ENCODE peak calls at places on chromosomes 12 and 14, in five cellular contexts. One of them, this sample, is unnamed.
A peak's percentile ranks its signal among the peaks of the same experiment; 100 is the strongest.

GRCh38 chr12:6470375-6471163 is at the start of gene VAMP1:
- DNase-seq in astrocyte of the cerebellum: peak; percentile 86
- DNase-seq in cardiac muscle cell: peak; percentile 99
- DNase-seq in nephron progenitor cell: peak; percentile 98
- DNase-seq in HFFc6: peak; percentile 97
- DNase-seq in this sample: peak; percentile 96

GRCh38 chr12:91179315-91179714 is 3.3 kb downstream of the DCN start:
- DNase-seq in astrocyte of the cerebellum: no peak
- DNase-seq in cardiac muscle cell: peak; percentile 64
- DNase-seq in nephron progenitor cell: no peak
- DNase-seq in HFFc6: peak; percentile 2
- DNase-seq in this sample: no peak

GRCh38 chr12:106633451-106633823 is 50.6 kb downstream of the RFX4 start:
- DNase-seq in astrocyte of the cerebellum: peak; percentile 33
- DNase-seq in cardiac muscle cell: peak; percentile 67
- DNase-seq in nephron progenitor cell: no peak
- DNase-seq in HFFc6: no peak
- DNase-seq in this sample: no peak

GRCh38 chr12:85424581-85425348 is 144.7 kb downstream of the ALX1 start:
- DNase-seq in astrocyte of the cerebellum: peak; percentile 11
- DNase-seq in cardiac muscle cell: peak; percentile 50
- DNase-seq in nephron progenitor cell: peak; percentile 37
- DNase-seq in HFFc6: no peak
- DNase-seq in this sample: peak; percentile 32

GRCh38 chr12:58285551-58285950 is 344.2 kb downstream of the ATP23 start:
- DNase-seq in astrocyte of the cerebellum: no peak
- DNase-seq in cardiac muscle cell: no peak
- DNase-seq in nephron progenitor cell: peak; percentile 23
- DNase-seq in HFFc6: no peak
- DNase-seq in this sample: no peak

GRCh38 chr12:110600254-110600653 is 13.7 kb upstream of the TCTN1 start:
- DNase-seq in astrocyte of the cerebellum: no peak
- DNase-seq in cardiac muscle cell: peak; percentile 81
- DNase-seq in nephron progenitor cell: no peak
- DNase-seq in HFFc6: peak; percentile 61
- DNase-seq in this sample: no peak

GRCh38 chr14:61643546-61643945 is 51.8 kb upstream of the HIF1A start:
- DNase-seq in astrocyte of the cerebellum: no peak
- DNase-seq in cardiac muscle cell: no peak
- DNase-seq in nephron progenitor cell: no peak
- DNase-seq in HFFc6: peak; percentile 57
- DNase-seq in this sample: no peak

GRCh38 chr12:55746147-55746912 is 3.4 kb downstream of the GDF11 start:
- DNase-seq in astrocyte of the cerebellum: no peak
- DNase-seq in cardiac muscle cell: peak; percentile 38
- DNase-seq in nephron progenitor cell: no peak
- DNase-seq in HFFc6: no peak
- DNase-seq in this sample: no peak

GRCh38 chr12:45234134-45234865 is 18.4 kb downstream of the ANO6 start:
- DNase-seq in astrocyte of the cerebellum: peak; percentile 93
- DNase-seq in cardiac muscle cell: peak; percentile 97
- DNase-seq in nephron progenitor cell: no peak
- DNase-seq in HFFc6: peak; percentile 93
- DNase-seq in this sample: peak; percentile 12

GRCh38 chr14:90781344-90781761 is 34.9 kb downstream of the TTC7B start:
- DNase-seq in astrocyte of the cerebellum: peak; percentile 87
- DNase-seq in cardiac muscle cell: peak; percentile 85
- DNase-seq in nephron progenitor cell: no peak
- DNase-seq in HFFc6: peak; percentile 47
- DNase-seq in this sample: no peak

GRCh38 chr14:58628381-58628780 is 9.4 kb upstream of the DACT1 start:
- DNase-seq in astrocyte of the cerebellum: no peak
- DNase-seq in cardiac muscle cell: peak; percentile 8
- DNase-seq in nephron progenitor cell: no peak
- DNase-seq in HFFc6: no peak
- DNase-seq in this sample: no peak

GRCh38 chr12:128190614-128191013 is 76.4 kb upstream of the TMEM132C start:
- DNase-seq in astrocyte of the cerebellum: no peak
- DNase-seq in cardiac muscle cell: no peak
- DNase-seq in nephron progenitor cell: peak; percentile 80
- DNase-seq in HFFc6: no peak
- DNase-seq in this sample: no peak

GRCh38 chr14:24267516-24267915 is 3.9 kb downstream of the RABGGTA start:
- DNase-seq in astrocyte of the cerebellum: no peak
- DNase-seq in cardiac muscle cell: no peak
- DNase-seq in nephron progenitor cell: no peak
- DNase-seq in HFFc6: no peak
- DNase-seq in this sample: no peak

GRCh38 chr14:49692191-49692757 is 646 bp upstream of the KLHDC1 start:
- DNase-seq in astrocyte of the cerebellum: no peak
- DNase-seq in cardiac muscle cell: peak; percentile 10
- DNase-seq in nephron progenitor cell: no peak
- DNase-seq in HFFc6: no peak
- DNase-seq in this sample: no peak

GRCh38 chr12:27733791-27734190 is 23.2 kb downstream of the MRPS35 start:
- DNase-seq in astrocyte of the cerebellum: no peak
- DNase-seq in cardiac muscle cell: no peak
- DNase-seq in nephron progenitor cell: no peak
- DNase-seq in HFFc6: no peak
- DNase-seq in this sample: no peak

GRCh38 chr12:19239616-19240234 is 110.2 kb downstream of the PLEKHA5 start:
- DNase-seq in astrocyte of the cerebellum: peak; percentile 63
- DNase-seq in cardiac muscle cell: peak; percentile 74
- DNase-seq in nephron progenitor cell: no peak
- DNase-seq in HFFc6: no peak
- DNase-seq in this sample: no peak

GRCh38 chr14:46582826-46583225 is 68.8 kb downstream of the RPL10L start:
- DNase-seq in astrocyte of the cerebellum: no peak
- DNase-seq in cardiac muscle cell: no peak
- DNase-seq in nephron progenitor cell: no peak
- DNase-seq in HFFc6: no peak
- DNase-seq in this sample: no peak

DNA sequence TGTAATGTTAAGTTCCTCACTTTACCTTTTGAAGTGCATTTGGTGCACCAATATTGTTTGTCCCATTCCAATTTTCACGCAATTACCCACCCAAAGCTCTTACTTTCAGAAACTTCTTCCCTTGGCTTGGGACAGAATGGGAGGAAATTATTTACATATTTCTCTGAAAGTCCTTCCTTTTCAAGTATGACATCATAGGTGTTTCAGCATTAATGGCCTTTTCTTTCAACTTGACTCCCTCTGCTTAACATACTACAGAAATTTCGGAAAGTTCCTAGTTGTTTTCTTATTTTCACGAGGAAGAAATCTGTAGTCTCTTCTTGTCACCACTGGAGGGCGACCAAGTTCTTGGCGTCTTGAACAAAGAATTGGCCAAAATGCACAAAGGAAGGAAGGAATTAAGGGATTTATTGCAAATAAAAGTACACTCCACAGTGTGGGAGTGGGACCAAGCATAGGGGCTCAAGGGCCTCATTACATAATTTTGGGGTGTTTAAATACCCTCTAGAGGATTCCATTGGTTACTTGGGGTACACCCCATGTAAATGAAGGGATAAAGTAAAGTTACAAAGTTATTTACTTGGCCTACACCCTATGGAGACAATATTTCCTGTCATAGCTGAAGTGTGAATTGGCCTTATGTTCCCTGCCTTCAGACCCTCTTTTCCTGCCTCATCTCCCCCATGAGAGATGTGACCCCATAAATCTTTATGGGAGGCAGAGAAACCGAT is 70.5 kb downstream of the RPL10L start:
- DNase-seq in astrocyte of the cerebellum: peak; percentile 31
- DNase-seq in cardiac muscle cell: peak; percentile 62
- DNase-seq in nephron progenitor cell: peak; percentile 39
- DNase-seq in HFFc6: peak; percentile 8
- DNase-seq in this sample: peak; percentile 57
- TF ChIP-seq CTCF in astrocyte of the cerebellum: peak; percentile 51
- TF ChIP-seq CTCF in cardiac muscle cell: peak; percentile 46
- TF ChIP-seq CTCF in nephron progenitor cell: peak; percentile 65
- TF ChIP-seq CTCF in HFFc6: peak; percentile 75
- TF ChIP-seq CTCF in this sample: peak; percentile 84

GRCh38 chr12:48996794-48997718 is 2.1 kb downstream of the DDN start:
- DNase-seq in astrocyte of the cerebellum: peak; percentile 35
- DNase-seq in cardiac muscle cell: peak; percentile 73
- DNase-seq in nephron progenitor cell: peak; percentile 89
- DNase-seq in HFFc6: peak; percentile 39
- DNase-seq in this sample: peak; percentile 82
- TF ChIP-seq CTCF in astrocyte of the cerebellum: peak; percentile 95
- TF ChIP-seq CTCF in cardiac muscle cell: peak; percentile 92
- TF ChIP-seq CTCF in nephron progenitor cell: peak; percentile 68
- TF ChIP-seq CTCF in HFFc6: peak; percentile 73
- TF ChIP-seq CTCF in this sample: peak; percentile 59

GRCh38 chr12:26088999-26089398 is 35.8 kb downstream of the BHLHE41 start:
- DNase-seq in astrocyte of the cerebellum: no peak
- DNase-seq in cardiac muscle cell: no peak
- DNase-seq in nephron progenitor cell: no peak
- DNase-seq in HFFc6: no peak
- DNase-seq in this sample: no peak

GRCh38 chr12:26090853-26091510 is 33.9 kb downstream of the BHLHE41 start:
- DNase-seq in astrocyte of the cerebellum: peak; percentile 9
- DNase-seq in cardiac muscle cell: no peak
- DNase-seq in nephron progenitor cell: no peak
- DNase-seq in HFFc6: no peak
- DNase-seq in this sample: no peak

GRCh38 chr12:26092706-26093105 is 32.1 kb downstream of the BHLHE41 start:
- DNase-seq in astrocyte of the cerebellum: no peak
- DNase-seq in cardiac muscle cell: peak; percentile 33
- DNase-seq in nephron progenitor cell: no peak
- DNase-seq in HFFc6: no peak
- DNase-seq in this sample: no peak

GRCh38 chr12:26097046-26097878 is 27.6 kb downstream of the BHLHE41 start:
- DNase-seq in astrocyte of the cerebellum: peak; percentile 64
- DNase-seq in cardiac muscle cell: peak; percentile 83
- DNase-seq in nephron progenitor cell: peak; percentile 73
- DNase-seq in HFFc6: peak; percentile 73
- DNase-seq in this sample: peak; percentile 71

GRCh38 chr12:26091837-26092236 is 33.0 kb downstream of the BHLHE41 start:
- DNase-seq in astrocyte of the cerebellum: no peak
- DNase-seq in cardiac muscle cell: no peak
- DNase-seq in nephron progenitor cell: no peak
- DNase-seq in HFFc6: no peak
- DNase-seq in this sample: peak; percentile 14
- TF ChIP-seq CTCF in astrocyte of the cerebellum: peak; percentile 65
- TF ChIP-seq CTCF in cardiac muscle cell: peak; percentile 25
- TF ChIP-seq CTCF in nephron progenitor cell: peak; percentile 17
- TF ChIP-seq CTCF in HFFc6: peak; percentile 23
- TF ChIP-seq CTCF in this sample: no peak

GRCh38 chr14:65102441-65103149 is at the start of gene MAX:
- DNase-seq in astrocyte of the cerebellum: peak; percentile 98
- DNase-seq in cardiac muscle cell: peak; percentile 99
- DNase-seq in nephron progenitor cell: peak; percentile 94
- DNase-seq in HFFc6: peak; percentile 99
- DNase-seq in this sample: peak; percentile 95

GRCh38 chr14:65101631-65102440 is 481 bp downstream of the MAX start:
- DNase-seq in astrocyte of the cerebellum: no peak
- DNase-seq in cardiac muscle cell: no peak
- DNase-seq in nephron progenitor cell: peak; percentile 55
- DNase-seq in HFFc6: no peak
- DNase-seq in this sample: peak; percentile 41

GRCh38 chr14:65104791-65105190 is 2.5 kb upstream of the MAX start:
- DNase-seq in astrocyte of the cerebellum: no peak
- DNase-seq in cardiac muscle cell: no peak
- DNase-seq in nephron progenitor cell: no peak
- DNase-seq in HFFc6: no peak
- DNase-seq in this sample: no peak

GRCh38 chr14:65100905-65101541 is 1.3 kb downstream of the MAX start:
- DNase-seq in astrocyte of the cerebellum: no peak
- DNase-seq in cardiac muscle cell: no peak
- DNase-seq in nephron progenitor cell: no peak
- DNase-seq in HFFc6: no peak
- DNase-seq in this sample: no peak

GRCh38 chr14:65103150-65103760 is 938 bp upstream of the MAX start:
- DNase-seq in astrocyte of the cerebellum: no peak
- DNase-seq in cardiac muscle cell: peak; percentile 45
- DNase-seq in nephron progenitor cell: no peak
- DNase-seq in HFFc6: peak; percentile 11
- DNase-seq in this sample: no peak
- TF ChIP-seq CTCF in astrocyte of the cerebellum: peak; percentile 21
- TF ChIP-seq CTCF in cardiac muscle cell: no peak
- TF ChIP-seq CTCF in nephron progenitor cell: no peak
- TF ChIP-seq CTCF in HFFc6: peak; percentile 68
- TF ChIP-seq CTCF in this sample: no peak

DNA sequence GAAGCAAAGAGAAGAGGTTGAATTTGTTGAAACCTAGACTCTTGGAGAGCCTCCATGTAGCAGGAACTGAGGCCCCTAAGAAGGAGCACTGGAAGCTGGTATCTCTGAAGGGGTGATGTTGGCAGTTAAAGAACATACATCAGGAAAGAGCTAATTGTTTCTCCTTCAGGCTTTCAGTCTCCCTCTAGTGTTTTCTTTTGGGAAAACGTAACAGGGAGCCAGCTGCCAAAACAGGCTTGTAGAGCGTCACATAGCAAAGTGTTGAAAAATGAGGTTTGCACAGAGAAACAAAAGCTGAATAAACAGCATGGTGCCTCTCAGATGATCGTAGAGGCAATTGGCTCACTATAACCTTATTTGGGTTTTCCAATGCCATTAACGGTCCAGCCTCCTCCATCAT is 46.9 kb upstream of the CAND1 start:
- DNase-seq in astrocyte of the cerebellum: peak; percentile 16
- DNase-seq in cardiac muscle cell: peak; percentile 25
- DNase-seq in nephron progenitor cell: no peak
- DNase-seq in HFFc6: peak; percentile 25
- DNase-seq in this sample: peak; percentile 12
- TF ChIP-seq CTCF in astrocyte of the cerebellum: peak; percentile 56
- TF ChIP-seq CTCF in cardiac muscle cell: peak; percentile 37
- TF ChIP-seq CTCF in nephron progenitor cell: peak; percentile 35
- TF ChIP-seq CTCF in HFFc6: peak; percentile 44
- TF ChIP-seq CTCF in this sample: peak; percentile 57

GRCh38 chr12:132460571-132460970 is 29.4 kb upstream of the FBRSL1 start:
- DNase-seq in astrocyte of the cerebellum: no peak
- DNase-seq in cardiac muscle cell: no peak
- DNase-seq in nephron progenitor cell: no peak
- DNase-seq in HFFc6: no peak
- DNase-seq in this sample: peak; percentile 43
- TF ChIP-seq CTCF in astrocyte of the cerebellum: peak; percentile 25
- TF ChIP-seq CTCF in cardiac muscle cell: peak; percentile 16
- TF ChIP-seq CTCF in nephron progenitor cell: peak; percentile 11
- TF ChIP-seq CTCF in HFFc6: peak; percentile 51
- TF ChIP-seq CTCF in this sample: peak; percentile 61

This sample was measured in endothelial cell.